ENCODE peak calls at places on chromosome 5, in four cellular contexts. One of them, this sample, is unnamed.
A peak's percentile ranks its signal among the peaks of the same experiment; 100 is the strongest.

GRCh38 chr5:139486201-139486600 is 3.6 kb upstream of the STING1 start:
- DNase-seq in gastrocnemius medialis: no peak
- DNase-seq in breast epithelium: no peak
- DNase-seq in tibial artery: no peak
- DNase-seq in this sample: no peak

GRCh38 chr5:4523038-4523437 is 617.1 kb upstream of the ADAMTS16 start:
- DNase-seq in gastrocnemius medialis: no peak
- DNase-seq in tibial artery: no peak
- DNase-seq in breast epithelium: no peak
- DNase-seq in this sample: no peak

GRCh38 chr5:116068028-116068632 is 16.7 kb upstream of the COMMD10 start:
- DNase-seq in gastrocnemius medialis: no peak
- DNase-seq in breast epithelium: no peak
- DNase-seq in tibial artery: no peak
- DNase-seq in this sample: no peak

GRCh38 chr5:15690611-15691010 is 190.6 kb downstream of the FBXL7 start:
- DNase-seq in gastrocnemius medialis: no peak
- DNase-seq in breast epithelium: no peak
- DNase-seq in tibial artery: no peak
- DNase-seq in this sample: no peak

GRCh38 chr5:76788362-76788761 is 30.5 kb upstream of the F2RL1 start:
- DNase-seq in gastrocnemius medialis: no peak
- DNase-seq in tibial artery: no peak
- DNase-seq in breast epithelium: no peak
- DNase-seq in this sample: no peak

GRCh38 chr5:118520771-118521415 is 467.5 kb downstream of the DTWD2 start:
- DNase-seq in tibial artery: no peak
- DNase-seq in gastrocnemius medialis: no peak
- DNase-seq in breast epithelium: no peak
- DNase-seq in this sample: no peak

GRCh38 chr5:1468247-1468612 is 23.0 kb upstream of the SLC6A3 start:
- DNase-seq in tibial artery: no peak
- DNase-seq in breast epithelium: no peak
- DNase-seq in gastrocnemius medialis: no peak
- DNase-seq in this sample: peak; percentile 29

GRCh38 chr5:115372121-115372520 is 75.7 kb upstream of the CCDC112 start:
- DNase-seq in tibial artery: no peak
- DNase-seq in gastrocnemius medialis: no peak
- DNase-seq in breast epithelium: no peak
- DNase-seq in this sample: no peak

GRCh38 chr5:148229840-148230239 is 8.5 kb upstream of the MARCOL start:
- DNase-seq in breast epithelium: no peak
- DNase-seq in gastrocnemius medialis: no peak
- DNase-seq in tibial artery: no peak
- DNase-seq in this sample: no peak

GRCh38 chr5:141208478-141208877 is at the start of gene PCDHB12:
- DNase-seq in gastrocnemius medialis: no peak
- DNase-seq in breast epithelium: no peak
- DNase-seq in tibial artery: no peak
- DNase-seq in this sample: no peak
- H3K4me3 ChIP-seq in gastrocnemius medialis: no peak within 1 kb of the TSS
- H3K4me3 ChIP-seq in breast epithelium: peak within 1 kb of the TSS; percentile 17
- H3K4me3 ChIP-seq in tibial artery: peak within 1 kb of the TSS; percentile 22
- H3K4me3 ChIP-seq in this sample: no peak within 1 kb of the TSS

GRCh38 chr5:73606206-73606753 is 19.7 kb upstream of the ARHGEF28 start:
- DNase-seq in gastrocnemius medialis: no peak
- DNase-seq in breast epithelium: no peak
- DNase-seq in tibial artery: no peak
- DNase-seq in this sample: no peak
- TF ChIP-seq CTCF in gastrocnemius medialis: no peak
- TF ChIP-seq CTCF in breast epithelium: no peak
- TF ChIP-seq CTCF in tibial artery: no peak
- TF ChIP-seq CTCF in this sample: no peak

GRCh38 chr5:174732040-174733020 is 7.9 kb downstream of the MSX2 start:
- DNase-seq in tibial artery: no peak
- DNase-seq in gastrocnemius medialis: no peak
- DNase-seq in breast epithelium: no peak
- DNase-seq in this sample: no peak

GRCh38 chr5:174733836-174734235 is 9.5 kb downstream of the MSX2 start:
- DNase-seq in breast epithelium: no peak
- DNase-seq in gastrocnemius medialis: no peak
- DNase-seq in tibial artery: no peak
- DNase-seq in this sample: no peak

GRCh38 chr5:174733091-174733690 is 8.8 kb downstream of the MSX2 start:
- DNase-seq in breast epithelium: no peak
- DNase-seq in gastrocnemius medialis: no peak
- DNase-seq in tibial artery: no peak
- DNase-seq in this sample: no peak

GRCh38 chr5:174729075-174729680 is 4.8 kb downstream of the MSX2 start:
- DNase-seq in gastrocnemius medialis: no peak
- DNase-seq in tibial artery: no peak
- DNase-seq in breast epithelium: no peak
- DNase-seq in this sample: no peak

DNA sequence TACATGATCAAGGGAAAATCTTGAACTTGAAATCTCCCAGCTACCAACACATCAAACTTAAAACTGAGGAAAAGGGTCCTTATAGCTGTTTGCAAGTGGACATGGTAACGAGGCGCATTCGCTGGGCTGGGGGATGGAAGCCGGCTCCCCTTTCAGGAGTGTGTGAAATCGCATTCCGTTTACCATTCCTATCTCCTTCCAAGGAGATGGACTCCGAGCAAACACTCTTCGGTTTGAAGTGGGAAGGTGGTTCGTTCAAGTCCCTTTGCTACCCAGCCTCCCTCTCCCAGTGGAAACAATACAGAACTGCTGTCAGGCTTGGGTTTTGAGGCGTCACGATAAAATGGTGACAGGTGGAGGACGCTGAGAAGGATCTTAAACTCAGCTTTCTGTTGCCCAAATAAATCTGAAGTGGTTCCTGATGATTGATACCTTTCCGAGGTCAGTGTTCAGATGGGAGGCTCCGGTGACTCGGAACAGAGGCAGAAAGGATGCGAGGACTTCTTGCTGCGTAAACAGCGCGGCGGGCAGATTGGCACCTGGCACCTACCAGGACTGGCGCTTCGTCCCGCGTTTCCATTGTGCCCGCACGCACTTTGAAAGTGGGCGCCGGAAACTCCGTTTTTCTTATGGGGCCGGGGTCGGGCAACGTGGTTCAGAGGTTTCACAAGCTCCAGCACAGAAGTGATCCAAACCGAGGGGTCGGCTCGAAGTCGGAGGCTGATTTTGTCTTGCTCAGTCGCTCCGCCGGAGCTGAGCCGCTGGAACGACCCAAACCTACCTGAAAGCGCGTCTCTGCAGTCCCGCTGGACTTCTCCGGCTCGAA is 7.0 kb downstream of the MSX2 start:
- DNase-seq in tibial artery: no peak
- DNase-seq in breast epithelium: no peak
- DNase-seq in gastrocnemius medialis: no peak
- DNase-seq in this sample: no peak
- H3K4me3 ChIP-seq in tibial artery: no peak overlapping the region
- H3K4me3 ChIP-seq in breast epithelium: no peak overlapping the region
- H3K4me3 ChIP-seq in gastrocnemius medialis: no peak overlapping the region
- H3K4me3 ChIP-seq in this sample: no peak overlapping the region

DNA sequence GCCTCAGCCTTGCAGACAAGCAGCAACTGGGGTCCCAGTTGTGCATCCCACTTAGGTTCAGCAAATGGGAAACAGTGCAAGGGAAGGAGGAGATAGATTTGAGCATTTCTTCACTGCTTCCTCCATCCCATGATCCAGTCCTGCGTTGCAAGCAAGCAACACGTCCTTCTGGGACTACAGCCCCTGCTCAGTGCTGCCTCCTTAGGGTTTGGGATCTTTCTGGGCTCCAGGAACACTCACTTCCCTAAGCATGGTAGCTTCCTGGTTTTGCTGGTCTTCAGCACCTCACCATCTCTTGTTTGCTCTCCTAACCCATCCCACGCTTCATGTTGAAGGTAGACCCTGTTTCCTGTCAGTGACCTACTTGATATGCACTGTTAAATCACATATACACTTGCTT is 444.7 kb downstream of the MED10 start:
- DNase-seq in tibial artery: no peak
- DNase-seq in gastrocnemius medialis: no peak
- DNase-seq in breast epithelium: no peak
- DNase-seq in this sample: no peak
- TF ChIP-seq CTCF in tibial artery: no peak
- TF ChIP-seq CTCF in gastrocnemius medialis: no peak
- TF ChIP-seq CTCF in breast epithelium: no peak
- TF ChIP-seq CTCF in this sample: no peak